ENCODE peak calls at places on chromosomes 11 and 22, in eight cellular contexts. B is bronchial epithelial cell, A is neural crest cell, T is coronary artery, V is GM23338, R is BE2C, X is adrenal gland, E is GM12864. Q is an unnamed sample.

GRCh38 chr11:104917259-104918112 is 19.2 kb upstream of the CASP12 start:
- DNase-seq in V (no peak), T (no peak), X (no peak), B (no peak), A (no peak), R (no peak), E (no peak), Q (no peak)

GRCh38 chr11:656426-656825 is 19.4 kb downstream of the DRD4 start:
- DNase-seq in X (no peak), V (no peak), B (no peak), A (no peak), T (no peak), R (no peak), E (no peak), Q (no peak)

GRCh38 chr11:119828011-119828410 is 99.0 kb upstream of the NECTIN1 start:
- DNase-seq in V (no peak), B (no peak), T (no peak), A (no peak), R (no peak), E (no peak), X (no peak), Q (no peak)

GRCh38 chr11:109145287-109145686 is 276.7 kb upstream of the C11orf87 start:
- DNase-seq in V (no peak), A (no peak), X (no peak), T (no peak), E (no peak), B (no peak), R (no peak), Q (no peak)

GRCh38 chr11:94958118-94958517 is 15.2 kb downstream of the CWC15 start:
- DNase-seq in V (no peak), A (no peak), B (peak), X (no peak), E (no peak), T (no peak), R (no peak), Q (no peak)

GRCh38 chr11:2092956-2093412 is 46.2 kb downstream of the IGF2 start:
- DNase-seq in B (peak), R (peak), A (no peak), T (peak), X (no peak), V (no peak), E (no peak), Q (peak)

GRCh38 chr11:36153581-36153980 is 135.6 kb downstream of the COMMD9 start:
- DNase-seq in T (no peak), X (no peak), A (no peak), R (no peak), E (no peak), V (peak), B (no peak), Q (no peak)

GRCh38 chr22:48894804-48895250 is 932.8 kb downstream of the BRD1 start:
- DNase-seq in X (no peak), B (no peak), V (no peak), R (no peak), T (peak), A (no peak), E (no peak), Q (no peak)

GRCh38 chr11:75526192-75526541 is 426 bp upstream of the GDPD5 start:
- DNase-seq in R (no peak), T (no peak), E (no peak), V (no peak), A (no peak), B (no peak), X (no peak), Q (no peak)

GRCh38 chr11:21710791-21711190 is 482.1 kb upstream of the ANO5 start:
- DNase-seq in B (peak), A (no peak), X (no peak), V (no peak), T (no peak), R (peak), E (no peak), Q (no peak)

GRCh38 chr11:102293873-102294601 is 23.2 kb upstream of the BIRC3 start:
- DNase-seq in A (no peak), V (peak), X (peak), E (peak), B (peak), R (no peak), T (no peak), Q (no peak)

GRCh38 chr11:65111537-65112225 is at the start of gene TM7SF2:
- DNase-seq in X (peak), T (peak), R (peak), E (peak), V (peak), A (peak), B (peak), Q (peak)

GRCh38 chr22:49594078-49594477 is 233.6 kb downstream of the BRD1 start:
- DNase-seq in T (no peak), E (no peak), B (no peak), V (no peak), X (no peak), A (no peak), R (no peak), Q (no peak)

GRCh38 chr22:45731798-45732495 is 60.3 kb downstream of the ATXN10 start:
- DNase-seq in V (peak), T (no peak), B (peak), A (no peak), E (no peak), X (no peak), R (no peak), Q (no peak)

GRCh38 chr11:12329169-12329568 is 48.2 kb upstream of the PARVA start:
- DNase-seq in R (peak), X (no peak), B (no peak), E (no peak), A (no peak), V (no peak), T (no peak), Q (no peak)

GRCh38 chr11:36622431-36623136 is 24.5 kb upstream of the RAG2 start:
- DNase-seq in T (no peak), V (peak), A (no peak), X (peak), R (peak), B (peak), E (no peak), Q (no peak)

GRCh38 chr11:107598225-107599139 is 7.5 kb downstream of the ELMOD1 start:
- DNase-seq in X (peak), B (peak), T (no peak), V (peak), A (no peak), R (peak), E (no peak), Q (peak)

GRCh38 chr11:117185739-117186430 is 7.3 kb downstream of the SIDT2 start:
- DNase-seq in V (no peak), T (peak), E (peak), A (no peak), B (no peak), R (no peak), X (no peak), Q (peak)

GRCh38 chr22:22450343-22450839 is 58.2 kb downstream of the ZNF280B start:
- DNase-seq in R (no peak), X (peak), A (no peak), B (no peak), V (no peak), E (peak), T (no peak), Q (no peak)

GRCh38 chr11:94459576-94459975 is 34.1 kb downstream of the MRE11 start:
- DNase-seq in X (no peak), A (no peak), B (no peak), R (no peak), T (no peak), V (no peak), E (no peak), Q (no peak)

GRCh38 chr11:2687223-2687530 is 12.6 kb downstream of the KCNQ1OT1 start:
- DNase-seq in X (no peak), R (no peak), V (no peak), T (no peak), B (no peak), A (no peak), E (no peak), Q (peak)

GRCh38 chr22:48721394-48721666 is 1106.3 kb downstream of the BRD1 start:
- DNase-seq in B (no peak), R (no peak), E (no peak), T (no peak), V (no peak), A (no peak), X (no peak), Q (no peak)

GRCh38 chr22:18024276-18024939 is at the start of gene MICAL3:
- DNase-seq in E (no peak), R (peak), X (peak), V (peak), B (peak), T (no peak), A (peak), Q (peak)

GRCh38 chr11:62105611-62106245 is 18.1 kb upstream of the INCENP start:
- DNase-seq in E (no peak), A (no peak), X (no peak), R (no peak), V (no peak), B (no peak), T (no peak), Q (no peak)

GRCh38 chr22:29217827-29218757 is 12.4 kb downstream of the EMID1 start:
- DNase-seq in V (no peak), X (peak), B (no peak), T (peak), E (no peak), A (no peak), R (no peak), Q (peak)

GRCh38 chr11:65861165-65861505 is 902 bp downstream of the MUS81 start:
- DNase-seq in T (peak), V (no peak), X (no peak), B (no peak), E (no peak), A (no peak), R (no peak), Q (no peak)

GRCh38 chr11:64094463-64095223 is 58.9 kb downstream of the FLRT1 start:
- DNase-seq in X (peak), V (no peak), E (no peak), R (no peak), A (no peak), T (no peak), B (peak), Q (peak)

GRCh38 chr11:125179346-125179745 is 14.8 kb downstream of the PKNOX2 start:
- DNase-seq in T (no peak), E (no peak), X (no peak), B (no peak), A (no peak), V (no peak), R (no peak), Q (no peak)

GRCh38 chr11:110432713-110433392 is 3.1 kb downstream of the FDX1 start:
- DNase-seq in R (no peak), E (no peak), A (no peak), B (peak), X (no peak), V (no peak), T (no peak), Q (no peak)

GRCh38 chr11:46465683-46466082 is 74.1 kb upstream of the CHRM4 start:
- DNase-seq in T (no peak), V (no peak), B (no peak), A (no peak), X (peak), R (no peak), E (no peak), Q (no peak)
- TF ChIP-seq CTCF in T (no peak), V (no peak), B (no peak), A (no peak), X (no peak), R (no peak), E (no peak), Q (no peak)

GRCh38 chr11:10564692-10565318 is 3.7 kb downstream of the LYVE1 start:
- DNase-seq in B (no peak), A (no peak), E (no peak), T (no peak), X (peak), V (no peak), R (no peak), Q (no peak)
- TF ChIP-seq CTCF in B (peak), A (peak), E (peak), T (peak), X (peak), V (peak), R (no peak), Q (peak)

DNA sequence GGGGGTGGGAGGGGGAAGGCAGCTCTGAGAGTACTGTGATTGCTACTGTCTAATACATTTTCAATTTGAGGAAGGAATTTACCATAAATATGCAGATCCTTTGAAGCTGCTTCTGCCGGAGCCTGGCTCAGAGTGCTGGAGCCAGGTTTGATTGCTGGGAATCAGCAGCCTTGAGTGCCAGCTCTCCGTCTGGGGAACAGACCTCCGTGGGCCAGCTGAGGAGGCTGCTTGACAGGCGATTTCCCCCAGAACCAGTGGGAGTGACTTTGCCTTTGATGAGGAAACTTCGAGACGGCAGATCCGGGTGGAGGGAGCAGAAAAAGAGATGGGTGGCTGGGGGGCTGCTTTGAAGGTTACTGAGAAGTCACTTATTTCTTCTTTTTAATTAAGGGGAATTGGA is 141.7 kb upstream of the TBCEL start:
- DNase-seq in X (no peak), T (no peak), B (no peak), V (no peak), A (no peak), R (no peak), E (no peak), Q (no peak)
- TF ChIP-seq CTCF in X (no peak), T (no peak), B (no peak), V (no peak), A (no peak), R (no peak), E (no peak), Q (no peak)

GRCh38 chr11:83706581-83706980 is 420.4 kb upstream of the CCDC90B start:
- DNase-seq in A (no peak), X (no peak), B (no peak), T (no peak), E (no peak), R (no peak), V (no peak), Q (no peak)

GRCh38 chr11:83715927-83716525 is 429.9 kb upstream of the CCDC90B start:
- DNase-seq in X (no peak), A (no peak), R (no peak), T (no peak), B (no peak), V (no peak), E (no peak), Q (no peak)

GRCh38 chr11:83709434-83709833 is 423.3 kb upstream of the CCDC90B start:
- DNase-seq in T (no peak), X (no peak), R (no peak), V (no peak), B (no peak), E (no peak), A (no peak), Q (no peak)

GRCh38 chr11:83713701-83714100 is 427.5 kb upstream of the CCDC90B start:
- DNase-seq in R (no peak), X (peak), V (no peak), A (no peak), T (no peak), E (no peak), B (peak), Q (no peak)

DNA sequence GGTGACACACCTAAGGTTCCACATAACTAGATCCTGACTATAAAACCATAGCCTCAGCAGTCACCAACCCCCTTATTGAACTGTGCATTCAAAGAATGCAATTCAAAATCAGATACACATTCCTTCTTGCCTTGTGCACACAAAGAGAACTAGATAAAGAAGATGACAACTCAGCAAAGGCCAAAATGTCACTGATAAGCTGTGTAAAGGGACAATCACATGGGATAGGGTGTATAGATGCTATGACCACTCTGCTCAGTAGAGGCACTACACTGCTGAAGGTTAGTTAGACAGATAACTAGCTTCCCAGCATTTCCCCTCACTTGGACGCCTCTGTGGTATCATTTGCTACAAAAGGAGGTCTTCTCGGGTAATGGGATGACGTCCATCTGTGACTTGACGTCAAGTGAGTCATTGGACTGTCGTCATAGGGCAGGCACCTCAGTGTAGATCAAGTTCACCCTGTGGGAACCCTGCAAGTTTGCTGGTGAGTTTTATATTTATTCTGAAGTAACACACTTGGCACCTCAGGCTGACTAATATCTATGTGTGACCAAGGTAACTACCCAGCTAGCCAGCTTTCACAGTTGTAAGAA is 425.0 kb upstream of the CCDC90B start:
- DNase-seq in B (no peak), R (no peak), X (no peak), E (no peak), A (no peak), T (no peak), V (no peak), Q (no peak)
- TF ChIP-seq CTCF in B (no peak), R (no peak), X (no peak), E (peak), A (no peak), T (no peak), V (peak), Q (peak)

GRCh38 chr22:35491908-35492380 is 48.7 kb upstream of the RASD2 start:
- DNase-seq in X (no peak), V (no peak), E (no peak), T (no peak), R (no peak), A (no peak), B (no peak), Q (no peak)
- TF ChIP-seq CTCF in X (no peak), V (no peak), E (no peak), T (no peak), R (no peak), A (no peak), B (no peak), Q (no peak)

GRCh38 chr11:46392421-46393230 is 1.1 kb upstream of the CHRM4 start:
- DNase-seq in B (peak), T (peak), X (peak), E (no peak), V (peak), A (peak), R (no peak), Q (peak)
- TF ChIP-seq CTCF in B (no peak), T (no peak), X (peak), E (no peak), V (no peak), A (no peak), R (no peak), Q (peak)

GRCh38 chr22:30806391-30806861 is 111.8 kb downstream of the OSBP2 start:
- DNase-seq in B (peak), V (peak), A (no peak), T (no peak), X (no peak), E (no peak), R (no peak), Q (peak)
- TF ChIP-seq CTCF in B (no peak), V (no peak), A (no peak), T (no peak), X (no peak), E (no peak), R (no peak), Q (no peak)